ENCODE peak calls at places on chromosomes 12 and 14, in seven cellular contexts. One of them, this sample, is unnamed.
A peak's percentile ranks its signal among the peaks of the same experiment; 100 is the strongest.

GRCh38 chr14:101178184-101179072 is 274.9 kb upstream of the RTL1 start:
- DNase-seq in AG09319: no peak
- DNase-seq in OCI-M1: no peak
- DNase-seq in GM19239: no peak
- DNase-seq in NCI-H82: no peak
- DNase-seq in fibroblast of mammary gland: no peak
- DNase-seq in activated CD4-positive, CD25-positive, alpha-beta regulatory T cell: no peak
- DNase-seq in this sample: no peak

GRCh38 chr12:115337693-115338543 is 653.9 kb upstream of the TBX3 start:
- DNase-seq in NCI-H82: no peak
- DNase-seq in fibroblast of mammary gland: peak; percentile 98
- DNase-seq in activated CD4-positive, CD25-positive, alpha-beta regulatory T cell: no peak
- DNase-seq in GM19239: no peak
- DNase-seq in AG09319: peak; percentile 49
- DNase-seq in OCI-M1: peak; percentile 10
- DNase-seq in this sample: no peak

GRCh38 chr12:49693931-49694439 is 13.2 kb downstream of the FMNL3 start:
- DNase-seq in OCI-M1: no peak
- DNase-seq in NCI-H82: no peak
- DNase-seq in fibroblast of mammary gland: peak; percentile 31
- DNase-seq in AG09319: no peak
- DNase-seq in GM19239: no peak
- DNase-seq in activated CD4-positive, CD25-positive, alpha-beta regulatory T cell: no peak
- DNase-seq in this sample: no peak

GRCh38 chr12:105382771-105383632 is 52.5 kb downstream of the C12orf75 start:
- DNase-seq in activated CD4-positive, CD25-positive, alpha-beta regulatory T cell: no peak
- DNase-seq in NCI-H82: peak; percentile 79
- DNase-seq in AG09319: peak; percentile 40
- DNase-seq in GM19239: peak; percentile 42
- DNase-seq in OCI-M1: peak; percentile 68
- DNase-seq in fibroblast of mammary gland: peak; percentile 78
- DNase-seq in this sample: peak; percentile 66

GRCh38 chr14:28058012-28058296 is 708.6 kb upstream of the FOXG1 start:
- DNase-seq in GM19239: no peak
- DNase-seq in activated CD4-positive, CD25-positive, alpha-beta regulatory T cell: no peak
- DNase-seq in OCI-M1: no peak
- DNase-seq in AG09319: no peak
- DNase-seq in fibroblast of mammary gland: no peak
- DNase-seq in NCI-H82: no peak
- DNase-seq in this sample: no peak

GRCh38 chr12:124837958-124838803 is 25.5 kb downstream of the SCARB1 start:
- DNase-seq in OCI-M1: no peak
- DNase-seq in GM19239: no peak
- DNase-seq in NCI-H82: no peak
- DNase-seq in fibroblast of mammary gland: peak; percentile 99
- DNase-seq in activated CD4-positive, CD25-positive, alpha-beta regulatory T cell: no peak
- DNase-seq in AG09319: peak; percentile 94
- DNase-seq in this sample: no peak

GRCh38 chr12:132318135-132318534 is 11.3 kb downstream of the GALNT9 start:
- DNase-seq in NCI-H82: no peak
- DNase-seq in AG09319: no peak
- DNase-seq in activated CD4-positive, CD25-positive, alpha-beta regulatory T cell: no peak
- DNase-seq in GM19239: no peak
- DNase-seq in fibroblast of mammary gland: no peak
- DNase-seq in OCI-M1: no peak
- DNase-seq in this sample: no peak

GRCh38 chr12:57813111-57813970 is 5.2 kb downstream of the AVIL start:
- DNase-seq in activated CD4-positive, CD25-positive, alpha-beta regulatory T cell: no peak
- DNase-seq in GM19239: no peak
- DNase-seq in NCI-H82: no peak
- DNase-seq in OCI-M1: no peak
- DNase-seq in fibroblast of mammary gland: no peak
- DNase-seq in AG09319: no peak
- DNase-seq in this sample: no peak

GRCh38 chr14:100664841-100665425 is 61.8 kb upstream of the DLK1 start:
- DNase-seq in activated CD4-positive, CD25-positive, alpha-beta regulatory T cell: no peak
- DNase-seq in AG09319: peak; percentile 75
- DNase-seq in NCI-H82: no peak
- DNase-seq in GM19239: no peak
- DNase-seq in OCI-M1: no peak
- DNase-seq in fibroblast of mammary gland: peak; percentile 87
- DNase-seq in this sample: no peak

GRCh38 chr12:89648211-89648930 is 60.3 kb downstream of the ATP2B1 start:
- DNase-seq in AG09319: no peak
- DNase-seq in OCI-M1: peak; percentile 49
- DNase-seq in GM19239: no peak
- DNase-seq in NCI-H82: peak; percentile 29
- DNase-seq in activated CD4-positive, CD25-positive, alpha-beta regulatory T cell: no peak
- DNase-seq in fibroblast of mammary gland: peak; percentile 21
- DNase-seq in this sample: peak; percentile 89

GRCh38 chr14:99808515-99808914 is 15.3 kb downstream of the EML1 start:
- DNase-seq in OCI-M1: no peak
- DNase-seq in fibroblast of mammary gland: peak; percentile 30
- DNase-seq in GM19239: no peak
- DNase-seq in NCI-H82: no peak
- DNase-seq in AG09319: no peak
- DNase-seq in activated CD4-positive, CD25-positive, alpha-beta regulatory T cell: no peak
- DNase-seq in this sample: no peak

GRCh38 chr14:88463318-88463717 is 77.9 kb downstream of the SPATA7 start:
- DNase-seq in GM19239: no peak
- DNase-seq in OCI-M1: peak; percentile 22
- DNase-seq in NCI-H82: peak; percentile 39
- DNase-seq in AG09319: no peak
- DNase-seq in fibroblast of mammary gland: peak; percentile 32
- DNase-seq in activated CD4-positive, CD25-positive, alpha-beta regulatory T cell: no peak
- DNase-seq in this sample: peak; percentile 20

GRCh38 chr12:89618113-89618862 is 90.3 kb downstream of the ATP2B1 start:
- DNase-seq in fibroblast of mammary gland: peak; percentile 11
- DNase-seq in GM19239: no peak
- DNase-seq in AG09319: no peak
- DNase-seq in OCI-M1: peak; percentile 19
- DNase-seq in NCI-H82: no peak
- DNase-seq in activated CD4-positive, CD25-positive, alpha-beta regulatory T cell: no peak
- DNase-seq in this sample: no peak

GRCh38 chr14:49946320-49947141 is 53.6 kb downstream of the ARF6 start:
- DNase-seq in activated CD4-positive, CD25-positive, alpha-beta regulatory T cell: no peak
- DNase-seq in fibroblast of mammary gland: peak; percentile 65
- DNase-seq in GM19239: no peak
- DNase-seq in AG09319: peak; percentile 38
- DNase-seq in NCI-H82: peak; percentile 94
- DNase-seq in OCI-M1: no peak
- DNase-seq in this sample: no peak

GRCh38 chr12:10364839-10365681 is 24.8 kb downstream of the KLRK1 start:
- DNase-seq in activated CD4-positive, CD25-positive, alpha-beta regulatory T cell: peak; percentile 24
- DNase-seq in AG09319: no peak
- DNase-seq in NCI-H82: no peak
- DNase-seq in OCI-M1: peak; percentile 96
- DNase-seq in fibroblast of mammary gland: peak; percentile 83
- DNase-seq in GM19239: peak; percentile 36
- DNase-seq in this sample: peak; percentile 86

GRCh38 chr14:51780006-51780692 is 80.3 kb upstream of the GNG2 start:
- DNase-seq in NCI-H82: peak; percentile 75
- DNase-seq in OCI-M1: peak; percentile 55
- DNase-seq in fibroblast of mammary gland: peak; percentile 65
- DNase-seq in GM19239: peak; percentile 67
- DNase-seq in AG09319: peak; percentile 29
- DNase-seq in activated CD4-positive, CD25-positive, alpha-beta regulatory T cell: peak; percentile 15
- DNase-seq in this sample: peak; percentile 74

GRCh38 chr14:29584992-29585391 is 342.7 kb downstream of the PRKD1 start:
- DNase-seq in OCI-M1: no peak
- DNase-seq in NCI-H82: no peak
- DNase-seq in fibroblast of mammary gland: peak; percentile 59
- DNase-seq in GM19239: no peak
- DNase-seq in activated CD4-positive, CD25-positive, alpha-beta regulatory T cell: no peak
- DNase-seq in AG09319: peak; percentile 75
- DNase-seq in this sample: no peak

GRCh38 chr14:88895116-88895515 is 70.7 kb downstream of the TTC8 start:
- DNase-seq in fibroblast of mammary gland: peak; percentile 56
- DNase-seq in NCI-H82: no peak
- DNase-seq in AG09319: peak; percentile 47
- DNase-seq in OCI-M1: no peak
- DNase-seq in activated CD4-positive, CD25-positive, alpha-beta regulatory T cell: no peak
- DNase-seq in GM19239: no peak
- DNase-seq in this sample: no peak

GRCh38 chr12:80807640-80808288 is 91.1 kb downstream of the MYF5 start:
- DNase-seq in OCI-M1: no peak
- DNase-seq in GM19239: no peak
- DNase-seq in activated CD4-positive, CD25-positive, alpha-beta regulatory T cell: no peak
- DNase-seq in AG09319: no peak
- DNase-seq in fibroblast of mammary gland: peak; percentile 15
- DNase-seq in NCI-H82: no peak
- DNase-seq in this sample: no peak

GRCh38 chr14:51097287-51097686 is 2.4 kb upstream of the TRIM9 start:
- DNase-seq in NCI-H82: no peak
- DNase-seq in OCI-M1: no peak
- DNase-seq in fibroblast of mammary gland: no peak
- DNase-seq in activated CD4-positive, CD25-positive, alpha-beta regulatory T cell: no peak
- DNase-seq in AG09319: no peak
- DNase-seq in GM19239: no peak
- DNase-seq in this sample: no peak

GRCh38 chr12:107344035-107344808 is 250.9 kb upstream of the CRY1 start:
- DNase-seq in activated CD4-positive, CD25-positive, alpha-beta regulatory T cell: no peak
- DNase-seq in GM19239: no peak
- DNase-seq in OCI-M1: no peak
- DNase-seq in NCI-H82: no peak
- DNase-seq in fibroblast of mammary gland: peak; percentile 77
- DNase-seq in AG09319: no peak
- DNase-seq in this sample: no peak

GRCh38 chr12:5390174-5390799 is 41.6 kb upstream of the NTF3 start:
- DNase-seq in activated CD4-positive, CD25-positive, alpha-beta regulatory T cell: no peak
- DNase-seq in GM19239: no peak
- DNase-seq in fibroblast of mammary gland: no peak
- DNase-seq in NCI-H82: peak; percentile 17
- DNase-seq in AG09319: no peak
- DNase-seq in OCI-M1: no peak
- DNase-seq in this sample: no peak

GRCh38 chr12:88266851-88267360 is 124.8 kb downstream of the TMTC3 start:
- DNase-seq in NCI-H82: no peak
- DNase-seq in AG09319: no peak
- DNase-seq in fibroblast of mammary gland: peak; percentile 32
- DNase-seq in activated CD4-positive, CD25-positive, alpha-beta regulatory T cell: no peak
- DNase-seq in GM19239: no peak
- DNase-seq in OCI-M1: no peak
- DNase-seq in this sample: no peak

GRCh38 chr12:51549637-51550036 is 41.4 kb upstream of the SCN8A start:
- DNase-seq in activated CD4-positive, CD25-positive, alpha-beta regulatory T cell: no peak
- DNase-seq in NCI-H82: peak; percentile 77
- DNase-seq in fibroblast of mammary gland: peak; percentile 63
- DNase-seq in AG09319: peak; percentile 15
- DNase-seq in OCI-M1: no peak
- DNase-seq in GM19239: no peak
- DNase-seq in this sample: no peak

GRCh38 chr12:28497889-28498411 is 307.7 kb downstream of the CCDC91 start:
- DNase-seq in NCI-H82: no peak
- DNase-seq in GM19239: no peak
- DNase-seq in activated CD4-positive, CD25-positive, alpha-beta regulatory T cell: no peak
- DNase-seq in fibroblast of mammary gland: peak; percentile 35
- DNase-seq in OCI-M1: no peak
- DNase-seq in AG09319: no peak
- DNase-seq in this sample: no peak

GRCh38 chr14:96265387-96265786 is 9.4 kb downstream of the BDKRB1 start:
- DNase-seq in GM19239: no peak
- DNase-seq in OCI-M1: no peak
- DNase-seq in AG09319: no peak
- DNase-seq in activated CD4-positive, CD25-positive, alpha-beta regulatory T cell: no peak
- DNase-seq in NCI-H82: no peak
- DNase-seq in fibroblast of mammary gland: no peak
- DNase-seq in this sample: no peak

GRCh38 chr12:132723015-132723763 is 12.5 kb downstream of the PGAM5 start:
- DNase-seq in AG09319: no peak
- DNase-seq in NCI-H82: no peak
- DNase-seq in OCI-M1: no peak
- DNase-seq in fibroblast of mammary gland: peak; percentile 66
- DNase-seq in activated CD4-positive, CD25-positive, alpha-beta regulatory T cell: no peak
- DNase-seq in GM19239: no peak
- DNase-seq in this sample: peak; percentile 38

GRCh38 chr12:102821149-102821548 is 95.9 kb downstream of the PAH start:
- DNase-seq in activated CD4-positive, CD25-positive, alpha-beta regulatory T cell: no peak
- DNase-seq in fibroblast of mammary gland: no peak
- DNase-seq in OCI-M1: no peak
- DNase-seq in GM19239: no peak
- DNase-seq in NCI-H82: no peak
- DNase-seq in AG09319: no peak
- DNase-seq in this sample: no peak

GRCh38 chr14:104143521-104144452 is 5.4 kb downstream of the KIF26A start:
- DNase-seq in AG09319: no peak
- DNase-seq in OCI-M1: no peak
- DNase-seq in fibroblast of mammary gland: no peak
- DNase-seq in NCI-H82: no peak
- DNase-seq in GM19239: no peak
- DNase-seq in activated CD4-positive, CD25-positive, alpha-beta regulatory T cell: no peak
- DNase-seq in this sample: no peak

GRCh38 chr14:92961567-92961855 is 38.6 kb downstream of the CHGA start:
- DNase-seq in NCI-H82: no peak
- DNase-seq in activated CD4-positive, CD25-positive, alpha-beta regulatory T cell: no peak
- DNase-seq in AG09319: no peak
- DNase-seq in fibroblast of mammary gland: no peak
- DNase-seq in GM19239: no peak
- DNase-seq in OCI-M1: no peak
- DNase-seq in this sample: no peak

GRCh38 chr12:47068539-47068938 is 10.9 kb upstream of the PCED1B start:
- DNase-seq in OCI-M1: no peak
- DNase-seq in NCI-H82: no peak
- DNase-seq in GM19239: no peak
- DNase-seq in activated CD4-positive, CD25-positive, alpha-beta regulatory T cell: no peak
- DNase-seq in AG09319: no peak
- DNase-seq in fibroblast of mammary gland: peak; percentile 84
- DNase-seq in this sample: no peak

GRCh38 chr12:124398578-124399227 is 103.8 kb downstream of the RFLNA start:
- DNase-seq in GM19239: no peak
- DNase-seq in fibroblast of mammary gland: no peak
- DNase-seq in NCI-H82: no peak
- DNase-seq in OCI-M1: peak; percentile 5
- DNase-seq in activated CD4-positive, CD25-positive, alpha-beta regulatory T cell: no peak
- DNase-seq in AG09319: no peak
- DNase-seq in this sample: no peak

GRCh38 chr14:105116451-105117256 is 51.4 kb upstream of the GPR132 start:
- DNase-seq in activated CD4-positive, CD25-positive, alpha-beta regulatory T cell: no peak
- DNase-seq in fibroblast of mammary gland: no peak
- DNase-seq in OCI-M1: no peak
- DNase-seq in GM19239: no peak
- DNase-seq in AG09319: no peak
- DNase-seq in NCI-H82: no peak
- DNase-seq in this sample: no peak

GRCh38 chr14:84343637-84344036 is 1186.3 kb upstream of the FLRT2 start:
- DNase-seq in fibroblast of mammary gland: peak; percentile 33
- DNase-seq in activated CD4-positive, CD25-positive, alpha-beta regulatory T cell: no peak
- DNase-seq in GM19239: no peak
- DNase-seq in OCI-M1: no peak
- DNase-seq in AG09319: no peak
- DNase-seq in NCI-H82: no peak
- DNase-seq in this sample: no peak

GRCh38 chr14:90985601-90986242 is 74.7 kb downstream of the RPS6KA5 start:
- DNase-seq in AG09319: no peak
- DNase-seq in NCI-H82: no peak
- DNase-seq in GM19239: peak; percentile 14
- DNase-seq in activated CD4-positive, CD25-positive, alpha-beta regulatory T cell: no peak
- DNase-seq in OCI-M1: no peak
- DNase-seq in fibroblast of mammary gland: no peak
- DNase-seq in this sample: no peak

GRCh38 chr12:132610051-132610759 is at the start of gene LRCOL1:
- DNase-seq in OCI-M1: peak; percentile 14
- DNase-seq in AG09319: no peak
- DNase-seq in activated CD4-positive, CD25-positive, alpha-beta regulatory T cell: no peak
- DNase-seq in fibroblast of mammary gland: peak; percentile 92
- DNase-seq in GM19239: no peak
- DNase-seq in NCI-H82: no peak
- DNase-seq in this sample: no peak

GRCh38 chr12:53791735-53792326 is 40.1 kb upstream of the CISTR start:
- DNase-seq in AG09319: no peak
- DNase-seq in activated CD4-positive, CD25-positive, alpha-beta regulatory T cell: peak; percentile 7
- DNase-seq in GM19239: no peak
- DNase-seq in fibroblast of mammary gland: peak; percentile 28
- DNase-seq in OCI-M1: peak; percentile 24
- DNase-seq in NCI-H82: peak; percentile 50
- DNase-seq in this sample: peak; percentile 33

GRCh38 chr14:54447231-54447692 is 6.1 kb upstream of the CNIH1 start:
- DNase-seq in activated CD4-positive, CD25-positive, alpha-beta regulatory T cell: no peak
- DNase-seq in OCI-M1: no peak
- DNase-seq in NCI-H82: no peak
- DNase-seq in fibroblast of mammary gland: peak; percentile 85
- DNase-seq in GM19239: no peak
- DNase-seq in AG09319: no peak
- DNase-seq in this sample: peak; percentile 31

This sample was measured in erythroblast.